ENCODE peak calls at places on chromosomes 3 and 15, in five cellular contexts. N, X, O, P and G are unnamed samples.

GRCh38 chr3:134838599-134838998 is 43.5 kb downstream of the EPHB1 start:
- DNase-seq in N (no peak), X (no peak), O (no peak), P (no peak), G (no peak)

GRCh38 chr15:78734441-78735064 is 76.7 kb downstream of the ADAMTS7 start:
- DNase-seq in N (no peak), X (no peak), O (no peak), P (no peak), G (no peak)

GRCh38 chr3:124985358-124985757 is 50.8 kb upstream of the MUC13 start:
- DNase-seq in N (peak; percentile 59), X (no peak), O (no peak), P (no peak), G (peak; percentile 86)

GRCh38 chr3:141081141-141081795 is 30.1 kb downstream of the SPSB4 start:
- DNase-seq in N (no peak), X (no peak), O (no peak), P (peak; percentile 79), G (no peak)

GRCh38 chr15:76127169-76127568 is 67.4 kb downstream of the TMEM266 start:
- DNase-seq in N (no peak), X (no peak), O (no peak), P (no peak), G (no peak)

GRCh38 chr3:172516318-172517214 is 6.7 kb downstream of the TNFSF10 start:
- DNase-seq in N (peak; percentile 88), X (peak; percentile 69), O (peak; percentile 42), P (no peak), G (peak; percentile 95)

GRCh38 chr3:150225986-150226385 is 182.1 kb upstream of the TSC22D2 start:
- DNase-seq in N (no peak), X (no peak), O (no peak), P (no peak), G (no peak)

GRCh38 chr3:59970384-59970783 is 920.6 kb upstream of the CFAP20DC start:
- DNase-seq in N (no peak), X (no peak), O (no peak), P (no peak), G (no peak)

GRCh38 chr3:15794303-15794771 is 3.4 kb downstream of the ANKRD28 start:
- DNase-seq in N (no peak), X (no peak), O (no peak), P (no peak), G (peak; percentile 79)

GRCh38 chr3:116198087-116198486 is 247.2 kb downstream of the LSAMP start:
- DNase-seq in N (no peak), X (no peak), O (no peak), P (no peak), G (peak; percentile 68)

GRCh38 chr15:79179108-79179561 is 88.6 kb upstream of the RASGRF1 start:
- DNase-seq in N (no peak), X (no peak), O (no peak), P (no peak), G (peak; percentile 6)

GRCh38 chr15:63476229-63476632 is 28.2 kb upstream of the USP3 start:
- DNase-seq in N (no peak), X (no peak), O (no peak), P (no peak), G (peak; percentile 98)

GRCh38 chr15:50939911-50940310 is 31.4 kb downstream of the AP4E1 start:
- DNase-seq in N (no peak), X (no peak), O (no peak), P (no peak), G (peak; percentile 57)

GRCh38 chr15:60651734-60652141 is 172.8 kb upstream of the ICE2 start:
- DNase-seq in N (no peak), X (no peak), O (no peak), P (no peak), G (no peak)

DNA sequence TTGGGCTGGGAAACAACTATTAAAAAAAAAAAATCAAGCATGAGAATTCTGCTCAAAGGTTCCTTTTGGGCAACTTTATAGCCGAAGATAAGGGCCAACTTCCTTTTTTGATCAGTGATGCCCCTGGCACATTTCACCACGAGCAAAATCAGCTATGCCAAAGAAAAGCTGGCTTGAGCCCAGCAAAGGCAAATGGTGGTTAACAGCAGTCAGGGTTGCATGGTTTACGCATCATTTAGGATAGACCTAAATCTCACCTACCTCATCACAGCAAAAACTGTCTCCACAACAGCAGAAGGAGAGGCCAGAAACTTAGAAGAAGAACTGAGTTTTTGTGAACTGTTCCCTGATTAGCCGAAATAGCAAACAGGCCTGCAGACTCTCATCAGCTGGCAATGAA is 220.1 kb upstream of the CDIN1 start:
- DNase-seq in N (no peak), X (no peak), O (no peak), P (no peak), G (no peak)
- H3K4me1 ChIP-seq in N (no peaks in the 10 kb centered on the region), X (no peaks in the 10 kb centered on the region), O (no peaks in the 10 kb centered on the region), P (no peaks in the 10 kb centered on the region), G (peaks cover 23% of the 10 kb centered on the region)

GRCh38 chr3:133592843-133593242 is 19.4 kb downstream of the CDV3 start:
- DNase-seq in N (no peak), X (no peak), O (no peak), P (no peak), G (no peak)
- H3K4me1 ChIP-seq in N (no peaks in the 10 kb centered on the region), X (no peaks in the 10 kb centered on the region), O (peaks cover 36% of the 10 kb centered on the region), P (no peaks in the 10 kb centered on the region), G (peaks cover 3% of the 10 kb centered on the region)

DNA sequence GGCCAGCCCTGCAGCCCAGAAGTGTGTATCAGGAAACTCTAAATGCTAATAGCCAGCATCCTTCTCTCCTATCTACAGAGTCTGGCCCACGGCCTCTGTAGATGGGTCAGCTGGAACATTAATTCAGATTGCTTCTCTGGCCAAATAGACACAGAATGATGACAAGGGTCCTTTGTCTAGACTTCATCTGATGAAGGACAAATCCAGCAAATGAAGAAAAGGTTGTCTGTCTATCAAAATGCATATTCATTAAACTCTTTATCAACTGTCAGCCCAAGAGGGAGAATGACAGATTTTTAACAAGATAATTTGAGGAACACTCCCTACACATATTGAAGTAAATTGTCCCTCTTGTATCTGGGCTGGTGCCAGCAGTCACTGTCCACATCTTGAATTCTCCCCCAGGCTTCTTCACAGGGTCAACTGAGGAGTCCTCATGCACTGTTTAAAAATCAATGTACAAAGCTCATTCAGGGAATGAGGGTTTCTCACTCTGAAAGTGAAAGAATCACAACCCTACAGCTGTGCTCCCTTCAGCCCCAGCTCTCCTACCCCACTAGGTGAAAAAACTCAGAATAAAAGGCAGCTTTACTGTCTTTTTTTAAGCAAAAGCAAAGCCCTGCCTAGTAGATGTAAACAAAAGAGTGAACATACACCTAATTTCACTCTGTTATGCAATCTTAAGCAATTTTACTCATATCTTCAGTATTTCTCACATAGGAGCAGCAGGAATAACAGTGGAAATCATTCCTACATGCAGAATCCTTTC is 507.7 kb downstream of the IGSF11 start:
- DNase-seq in N (no peak), X (no peak), O (no peak), P (no peak), G (no peak)
- H3K4me1 ChIP-seq in N (no peaks in the 10 kb centered on the region), X (no peaks in the 10 kb centered on the region), O (no peaks in the 10 kb centered on the region), P (no peaks in the 10 kb centered on the region), G (no peaks in the 10 kb centered on the region)

DNA sequence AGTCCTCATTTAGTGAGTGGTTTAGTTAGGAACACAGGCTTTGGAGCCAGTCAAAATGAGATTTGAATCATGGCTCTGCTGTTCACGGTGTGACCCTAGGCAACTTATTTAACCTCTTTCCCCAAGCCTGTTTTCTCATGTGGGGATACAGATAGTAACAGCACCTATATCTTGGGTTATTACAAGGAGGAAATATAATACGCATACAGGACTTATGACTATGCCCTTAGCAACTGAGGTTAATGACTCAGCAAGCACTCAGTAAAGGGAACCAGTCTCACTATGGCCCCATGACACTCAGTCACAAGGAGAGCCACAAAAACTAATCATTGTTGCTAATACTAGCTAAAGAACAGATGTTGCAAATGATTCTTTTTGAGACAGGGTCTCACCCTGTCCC is 45.9 kb downstream of the SUMF1 start:
- DNase-seq in N (no peak), X (no peak), O (no peak), P (no peak), G (peak; percentile 81)
- H3K4me1 ChIP-seq in N (no peaks in the 10 kb centered on the region), X (no peaks in the 10 kb centered on the region), O (no peaks in the 10 kb centered on the region), P (no peaks in the 10 kb centered on the region), G (peaks cover 20% of the 10 kb centered on the region)

GRCh38 chr3:13285007-13285567 is 135.0 kb downstream of the NUP210 start:
- DNase-seq in N (no peak), X (no peak), O (no peak), P (no peak), G (no peak)
- H3K4me1 ChIP-seq in N (no peaks in the 10 kb centered on the region), X (peaks cover 5% of the 10 kb centered on the region), O (peaks cover 8% of the 10 kb centered on the region), P (peaks cover 7% of the 10 kb centered on the region), G (no peaks in the 10 kb centered on the region)

GRCh38 chr15:57387011-57387410 is 10.7 kb downstream of the CGNL1 start:
- DNase-seq in N (no peak), X (no peak), O (no peak), P (no peak), G (no peak)
- H3K4me1 ChIP-seq in N (peaks cover 4% of the 10 kb centered on the region), X (no peaks in the 10 kb centered on the region), O (no peaks in the 10 kb centered on the region), P (peaks cover 22% of the 10 kb centered on the region), G (no peaks in the 10 kb centered on the region)

GRCh38 chr15:52556524-52556923 is 12.3 kb downstream of the ARPP19 start:
- DNase-seq in N (no peak), X (no peak), O (no peak), P (no peak), G (no peak)
- H3K4me1 ChIP-seq in N (no peaks in the 10 kb centered on the region), X (no peaks in the 10 kb centered on the region), O (peaks cover 10% of the 10 kb centered on the region), P (no peaks in the 10 kb centered on the region), G (peaks cover 4% of the 10 kb centered on the region)

GRCh38 chr3:191236635-191237034 is 37.6 kb downstream of the OSTN start:
- DNase-seq in N (no peak), X (no peak), O (no peak), P (no peak), G (peak; percentile 50)

GRCh38 chr3:191238321-191238817 is 39.3 kb downstream of the OSTN start:
- DNase-seq in N (no peak), X (no peak), O (no peak), P (no peak), G (peak; percentile 64)

GRCh38 chr3:191237045-191237882 is 38.2 kb downstream of the OSTN start:
- DNase-seq in N (no peak), X (no peak), O (no peak), P (no peak), G (no peak)

GRCh38 chr3:191239439-191240035 is 40.5 kb downstream of the OSTN start:
- DNase-seq in N (no peak), X (no peak), O (no peak), P (no peak), G (no peak)

DNA sequence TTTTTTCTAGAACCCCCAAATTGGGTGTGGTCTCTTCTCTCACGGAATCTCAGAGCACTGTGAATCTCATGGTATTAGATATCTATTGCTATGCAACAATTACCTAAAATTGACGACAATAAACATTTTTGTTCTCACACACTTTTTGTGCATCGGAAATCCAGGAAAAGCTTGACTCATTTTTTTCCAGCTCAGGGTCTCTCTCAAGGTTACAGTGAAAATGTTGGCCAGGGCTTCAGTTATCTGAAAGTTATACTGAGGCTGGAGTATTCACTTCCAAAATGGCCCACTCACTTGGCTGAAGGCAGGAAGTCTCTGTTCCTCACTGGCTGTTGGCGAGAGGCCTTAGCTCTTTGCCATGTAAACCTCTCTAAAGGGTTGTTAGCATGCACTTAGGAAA is 41.4 kb downstream of the OSTN start:
- DNase-seq in N (no peak), X (no peak), O (no peak), P (no peak), G (no peak)
- H3K4me1 ChIP-seq in N (no peaks in the 10 kb centered on the region), X (no peaks in the 10 kb centered on the region), O (peaks cover 18% of the 10 kb centered on the region), P (peaks cover 3% of the 10 kb centered on the region), G (peaks cover 11% of the 10 kb centered on the region)